ENCODE peak calls at places on chromosomes 16 and 17, in six cellular contexts. W is SK-N-SH, X is GM12878, E is H1, Y is HepG2, C is K562. L is an unnamed sample.

GRCh38 chr17:48620497-48621139 is 5.5 kb upstream of the HOXB8 start:
- DNase-seq in C (no peak), X (no peak), W (no peak), Y (no peak), E (no peak), L (no peak)

GRCh38 chr17:79306688-79307323 is 232.2 kb downstream of the ENGASE start:
- DNase-seq in C (no peak), X (no peak), E (no peak), Y (no peak), W (no peak), L (no peak)

GRCh38 chr16:31466381-31466841 is 5.5 kb upstream of the TGFB1I1 start:
- DNase-seq in X (no peak), E (no peak), C (no peak), Y (no peak), W (no peak), L (no peak)

GRCh38 chr17:78899361-78900260 is 3.4 kb downstream of the CEP295NL start:
- DNase-seq in E (peak; percentile 74), C (no peak), Y (no peak), X (no peak), W (peak; percentile 62), L (no peak)

GRCh38 chr17:29588561-29589411 is 662 bp downstream of the GIT1 start:
- DNase-seq in E (peak; percentile 65), X (no peak), C (peak; percentile 32), Y (no peak), W (peak; percentile 58), L (peak; percentile 21)

GRCh38 chr17:41490620-41491019 is 910 bp upstream of the KRT36 start:
- DNase-seq in X (no peak), E (no peak), C (no peak), Y (no peak), W (no peak), L (no peak)

GRCh38 chr17:146983-147761 is 9.8 kb downstream of the SCGB1C2 start:
- DNase-seq in C (no peak), W (no peak), X (no peak), E (peak; percentile 34), Y (no peak), L (no peak)

GRCh38 chr16:17414421-17414820 is 56.3 kb downstream of the XYLT1 start:
- DNase-seq in E (no peak), Y (no peak), W (no peak), C (no peak), X (peak; percentile 32), L (no peak)

GRCh38 chr16:70416748-70417616 is 21.9 kb downstream of the ST3GAL2 start:
- DNase-seq in C (peak; percentile 31), W (no peak), Y (peak; percentile 58), X (no peak), E (no peak), L (no peak)

GRCh38 chr17:64315032-64315490 is 52.0 kb upstream of the TEX2 start:
- DNase-seq in W (no peak), E (no peak), C (no peak), Y (no peak), X (no peak), L (no peak)

GRCh38 chr17:71964559-71964958 is 156.3 kb upstream of the SOX9 start:
- DNase-seq in X (no peak), W (no peak), E (no peak), C (no peak), Y (no peak), L (no peak)

GRCh38 chr17:45936610-45937009 is 42.3 kb downstream of the MAPT start:
- DNase-seq in Y (no peak), X (no peak), C (no peak), W (peak; percentile 47), E (no peak), L (no peak)

GRCh38 chr17:54967621-54968258 is 714 bp downstream of the COX11 start:
- DNase-seq in W (peak; percentile 37), X (no peak), E (no peak), Y (peak; percentile 83), C (peak; percentile 35), L (no peak)

GRCh38 chr17:2894782-2895181 is 98.5 kb downstream of the RAP1GAP2 start:
- DNase-seq in X (no peak), C (no peak), E (no peak), Y (no peak), W (no peak), L (no peak)

GRCh38 chr16:57564571-57565270 is 22.3 kb downstream of the ADGRG5 start:
- DNase-seq in C (no peak), W (no peak), X (no peak), E (no peak), Y (no peak), L (no peak)

GRCh38 chr17:13031718-13032350 is 14.0 kb upstream of the ELAC2 start:
- DNase-seq in Y (peak; percentile 10), W (peak; percentile 48), C (peak; percentile 60), X (no peak), E (peak; percentile 66), L (peak; percentile 23)

GRCh38 chr17:35568561-35568960 is 7.9 kb upstream of the SLFN14 start:
- DNase-seq in W (peak; percentile 27), E (no peak), Y (peak; percentile 29), X (no peak), C (peak; percentile 65), L (peak; percentile 57)

GRCh38 chr17:36152639-36153120 is 23.8 kb downstream of the TBC1D3B start:
- DNase-seq in X (no peak), E (no peak), C (peak; percentile 4), Y (no peak), W (no peak), L (peak; percentile 14)

GRCh38 chr17:2064511-2064910 is 9.6 kb downstream of the HIC1 start:
- DNase-seq in X (no peak), W (no peak), Y (no peak), E (no peak), C (no peak), L (no peak)

GRCh38 chr17:28244446-28244845 is 74.6 kb upstream of the TMEM97 start:
- DNase-seq in W (no peak), C (no peak), X (no peak), E (no peak), Y (no peak), L (no peak)

GRCh38 chr17:28242791-28243190 is 76.2 kb upstream of the TMEM97 start:
- DNase-seq in Y (no peak), E (no peak), C (no peak), X (no peak), W (no peak), L (no peak)

GRCh38 chr17:28240688-28241340 is 78.2 kb upstream of the TMEM97 start:
- DNase-seq in W (no peak), E (no peak), X (no peak), Y (no peak), C (no peak), L (no peak)
- TF ChIP-seq GABPA in W (no peak), E (no peak), X (no peak), Y (no peak), C (no peak), L (no peak)

GRCh38 chr17:65698381-65699061 is 137.1 kb upstream of the AXIN2 start:
- DNase-seq in Y (peak; percentile 71), E (no peak), X (no peak), W (no peak), C (no peak), L (no peak)

GRCh38 chr17:65697661-65698060 is 136.2 kb upstream of the AXIN2 start:
- DNase-seq in C (no peak), Y (no peak), W (no peak), X (no peak), E (no peak), L (no peak)

GRCh38 chr17:65694601-65695000 is 133.2 kb upstream of the AXIN2 start:
- DNase-seq in C (no peak), Y (no peak), W (no peak), X (no peak), E (no peak), L (no peak)

GRCh38 chr17:65699459-65699858 is 138.0 kb upstream of the AXIN2 start:
- DNase-seq in W (no peak), C (no peak), Y (no peak), E (no peak), X (no peak), L (no peak)

DNA sequence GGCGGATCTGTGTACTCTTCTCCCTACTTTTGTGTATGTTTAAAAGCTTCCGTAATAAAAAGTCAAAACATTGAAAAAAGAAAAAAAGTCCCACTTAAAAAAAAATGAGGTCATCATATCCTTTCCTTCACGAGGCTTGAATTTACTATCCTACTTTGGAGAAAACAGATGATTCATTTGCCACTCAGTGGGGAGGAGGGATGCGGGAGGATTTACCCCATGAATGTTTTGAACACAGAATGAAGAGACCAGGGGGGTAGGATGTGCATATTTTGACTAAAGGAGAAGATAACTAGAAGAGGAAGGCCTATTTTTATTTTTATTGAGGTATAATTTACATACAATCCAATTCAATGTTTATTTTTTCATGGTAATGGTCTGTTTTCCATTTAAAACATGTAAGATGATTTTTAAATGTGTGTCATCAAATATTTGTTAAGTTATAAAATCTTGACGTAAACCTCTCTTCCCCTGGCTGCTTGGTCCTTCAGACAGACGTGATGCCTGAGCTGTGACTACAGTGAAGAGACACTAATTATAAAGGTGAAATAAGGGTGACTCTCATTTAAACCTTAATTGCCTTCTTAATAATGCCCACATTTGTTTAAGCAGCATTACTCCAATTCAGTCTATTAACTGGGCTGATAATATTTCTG is 135.4 kb upstream of the AXIN2 start:
- DNase-seq in Y (no peak), E (no peak), W (no peak), C (no peak), X (no peak), L (no peak)
- TF ChIP-seq GABPA in Y (no peak), E (no peak), W (no peak), C (no peak), X (no peak), L (no peak)

DNA sequence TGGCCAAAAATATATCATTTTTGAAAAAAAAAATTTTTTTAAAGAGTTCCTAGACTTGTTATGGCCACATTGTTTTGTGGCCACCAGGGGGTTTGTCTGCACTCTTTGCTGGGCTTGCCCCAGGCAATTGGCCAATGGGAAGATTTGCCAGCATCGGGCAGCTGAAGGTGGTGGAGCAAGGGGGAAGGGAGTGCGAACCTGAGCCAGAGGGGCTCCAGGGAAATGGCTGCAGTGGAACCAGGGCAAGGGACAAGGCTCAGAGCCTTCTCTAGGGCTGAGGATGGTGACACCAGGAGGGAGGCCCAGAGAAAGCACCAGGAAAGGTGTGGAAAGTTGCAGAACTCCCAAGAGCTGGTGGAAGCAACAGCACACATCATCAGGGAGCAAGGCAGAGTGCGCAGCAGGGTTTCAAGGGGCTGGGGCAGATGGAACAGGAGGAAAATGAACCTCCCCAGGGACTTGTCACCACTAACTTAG is 15.5 kb upstream of the CMIP start:
- DNase-seq in W (peak; percentile 56), E (no peak), C (peak; percentile 66), Y (peak; percentile 76), X (no peak), L (peak; percentile 51)
- TF ChIP-seq GABPA in W (no peak), E (no peak), C (no peak), Y (no peak), X (no peak), L (no peak)

GRCh38 chr17:14541714-14542113 is 240.8 kb downstream of the HS3ST3B1 start:
- DNase-seq in E (no peak), W (no peak), Y (no peak), C (no peak), X (no peak), L (no peak)
- TF ChIP-seq GABPA in E (no peak), W (no peak), Y (no peak), C (no peak), X (no peak), L (no peak)